ENCODE peak calls at places on chromosomes 2 and 18, in six cellular contexts. One of them, this sample, is unnamed.
A peak's percentile ranks its signal among the peaks of the same experiment; 100 is the strongest.

GRCh38 chr2:61328707-61329251 is 142.1 kb downstream of the USP34 start:
- DNase-seq in stomach: no peak
- DNase-seq in hepatic stellate cell: no peak
- DNase-seq in T-cell: no peak
- DNase-seq in GM23338: no peak
- DNase-seq in amygdala: no peak
- DNase-seq in this sample: peak; percentile 2

GRCh38 chr2:189876271-189876670 is 92.0 kb downstream of the PMS1 start:
- DNase-seq in stomach: no peak
- DNase-seq in GM23338: no peak
- DNase-seq in hepatic stellate cell: no peak
- DNase-seq in amygdala: no peak
- DNase-seq in T-cell: no peak
- DNase-seq in this sample: no peak

GRCh38 chr2:11833601-11834000 is 87.2 kb downstream of the LPIN1 start:
- DNase-seq in amygdala: no peak
- DNase-seq in GM23338: no peak
- DNase-seq in hepatic stellate cell: peak; percentile 45
- DNase-seq in T-cell: no peak
- DNase-seq in stomach: no peak
- DNase-seq in this sample: no peak

GRCh38 chr2:200130762-200131166 is 175.4 kb downstream of the MAIP1 start:
- DNase-seq in T-cell: no peak
- DNase-seq in GM23338: no peak
- DNase-seq in stomach: no peak
- DNase-seq in hepatic stellate cell: no peak
- DNase-seq in amygdala: no peak
- DNase-seq in this sample: no peak

GRCh38 chr2:188117706-188118105 is 174.0 kb upstream of the GULP1 start:
- DNase-seq in hepatic stellate cell: no peak
- DNase-seq in amygdala: no peak
- DNase-seq in stomach: no peak
- DNase-seq in GM23338: no peak
- DNase-seq in T-cell: no peak
- DNase-seq in this sample: no peak

GRCh38 chr18:67217551-67218166 is 298.9 kb downstream of the DSEL start:
- DNase-seq in hepatic stellate cell: peak; percentile 15
- DNase-seq in stomach: peak; percentile 42
- DNase-seq in amygdala: peak; percentile 17
- DNase-seq in GM23338: peak; percentile 75
- DNase-seq in T-cell: peak; percentile 46
- DNase-seq in this sample: peak; percentile 8

GRCh38 chr2:190875881-190876280 is 4.7 kb upstream of the GLS start:
- DNase-seq in amygdala: no peak
- DNase-seq in stomach: no peak
- DNase-seq in T-cell: no peak
- DNase-seq in GM23338: no peak
- DNase-seq in hepatic stellate cell: no peak
- DNase-seq in this sample: no peak

GRCh38 chr18:30280861-30281470 is 761.6 kb downstream of the DSC3 start:
- DNase-seq in GM23338: peak; percentile 84
- DNase-seq in stomach: no peak
- DNase-seq in hepatic stellate cell: no peak
- DNase-seq in amygdala: no peak
- DNase-seq in T-cell: no peak
- DNase-seq in this sample: no peak

This sample was measured in COLO829.